ENCODE peak calls at places on chromosomes 2 and 18, in four cellular contexts. C, M, L and G are unnamed samples.

GRCh38 chr2:158967731-158968395 is 577 bp upstream of the TANC1 start:
- DNase-seq in C (peak; percentile 56), L (peak; percentile 62), M (no peak), G (no peak)

GRCh38 chr2:7738596-7738995 is 821.4 kb downstream of the RNF144A start:
- DNase-seq in C (no peak), L (no peak), M (no peak), G (no peak)

GRCh38 chr2:13193075-13193474 is 476.3 kb downstream of the TRIB2 start:
- DNase-seq in L (peak; percentile 12), C (no peak), M (peak; percentile 37), G (no peak)

GRCh38 chr2:203809084-203809521 is 58.5 kb upstream of the CTLA4 start:
- DNase-seq in C (no peak), L (peak; percentile 80), M (no peak), G (no peak)

GRCh38 chr2:240109386-240109785 is 26.7 kb downstream of the COPS9 start:
- DNase-seq in M (no peak), C (no peak), L (no peak), G (no peak)

GRCh38 chr18:23226930-23227728 is 91.8 kb downstream of the CABLES1 start:
- DNase-seq in M (no peak), L (peak; percentile 91), C (no peak), G (no peak)

GRCh38 chr18:48594725-48595124 is 55.9 kb downstream of the CTIF start:
- DNase-seq in M (no peak), C (no peak), L (no peak), G (no peak)

GRCh38 chr2:60552096-60552850 is 1.2 kb downstream of the BCL11A start:
- DNase-seq in C (no peak), M (peak; percentile 41), L (no peak), G (no peak)

GRCh38 chr2:160994141-160995002 is 165.9 kb upstream of the TANK start:
- DNase-seq in C (peak; percentile 62), L (peak; percentile 95), M (peak; percentile 78), G (peak; percentile 77)

GRCh38 chr2:46230115-46230571 is 67.1 kb upstream of the EPAS1 start:
- DNase-seq in L (no peak), M (peak; percentile 24), C (no peak), G (no peak)

GRCh38 chr18:2083691-2084090 is 487.6 kb downstream of the METTL4 start:
- DNase-seq in C (no peak), M (peak; percentile 9), L (no peak), G (no peak)

GRCh38 chr2:48568551-48568950 is 38.6 kb downstream of the STON1 start:
- DNase-seq in M (no peak), C (no peak), L (peak; percentile 88), G (no peak)

GRCh38 chr18:73924836-73925235 is 222.8 kb downstream of the FBXO15 start:
- DNase-seq in L (no peak), C (no peak), M (no peak), G (no peak)

GRCh38 chr18:8932866-8933265 is 169.6 kb upstream of the NDUFV2 start:
- DNase-seq in M (no peak), C (no peak), L (no peak), G (no peak)

GRCh38 chr2:68762112-68762511 is 27.5 kb downstream of the ARHGAP25 start:
- DNase-seq in L (no peak), C (no peak), M (no peak), G (no peak)

GRCh38 chr2:75157435-75157834 is 41.9 kb downstream of the TACR1 start:
- DNase-seq in L (peak; percentile 35), M (no peak), C (no peak), G (no peak)

GRCh38 chr18:48832961-48833700 is 117.6 kb downstream of the SMAD7 start:
- DNase-seq in L (peak; percentile 81), C (peak; percentile 30), M (no peak), G (peak; percentile 52)

GRCh38 chr2:170455617-170456426 is 259.3 kb upstream of the SP5 start:
- DNase-seq in L (no peak), C (no peak), M (no peak), G (no peak)

GRCh38 chr2:20638646-20639430 is 12.1 kb downstream of the HS1BP3 start:
- DNase-seq in M (no peak), C (no peak), L (no peak), G (no peak)

GRCh38 chr2:171086352-171087290 is 74.1 kb downstream of the TLK1 start:
- DNase-seq in L (peak; percentile 64), M (peak; percentile 32), C (no peak), G (peak; percentile 71)

GRCh38 chr18:12422936-12423335 is 15.2 kb downstream of the PRELID3A start:
- DNase-seq in L (no peak), C (no peak), M (peak; percentile 8), G (no peak)

GRCh38 chr2:53235836-53236582 is 531.6 kb upstream of the CHAC2 start:
- DNase-seq in C (no peak), L (no peak), M (no peak), G (no peak)

GRCh38 chr18:79573921-79574491 is 105.6 kb upstream of the CTDP1 start:
- DNase-seq in C (peak; percentile 20), M (no peak), L (no peak), G (no peak)

GRCh38 chr2:168470880-168471475 is 14.9 kb downstream of the CERS6 start:
- DNase-seq in M (no peak), C (no peak), L (no peak), G (no peak)

GRCh38 chr2:8548065-8548870 is 133.6 kb upstream of the ID2 start:
- DNase-seq in L (no peak), C (no peak), M (no peak), G (no peak)

GRCh38 chr2:119208791-119209203 is 14.8 kb upstream of the STEAP3 start:
- DNase-seq in L (no peak), M (no peak), C (no peak), G (no peak)

GRCh38 chr2:54859997-54860701 is 136.7 kb downstream of the EML6 start:
- DNase-seq in M (no peak), L (peak; percentile 64), C (no peak), G (no peak)

GRCh38 chr2:100832885-100833284 is 12.9 kb downstream of the NPAS2 start:
- DNase-seq in M (no peak), C (no peak), L (no peak), G (no peak)

GRCh38 chr2:14256890-14257289 is 375.6 kb upstream of the LRATD1 start:
- DNase-seq in L (no peak), M (no peak), C (no peak), G (no peak)

GRCh38 chr2:221203138-221203537 is 369.0 kb downstream of the EPHA4 start:
- DNase-seq in L (no peak), C (no peak), M (no peak), G (no peak)

GRCh38 chr2:99615247-99615771 is 125.5 kb upstream of the REV1 start:
- DNase-seq in M (no peak), L (no peak), C (peak; percentile 68), G (no peak)

GRCh38 chr18:69636529-69637301 is 236.0 kb downstream of the DOK6 start:
- DNase-seq in L (no peak), C (no peak), M (no peak), G (peak; percentile 24)

GRCh38 chr2:235605999-235606715 is 112.3 kb downstream of the AGAP1 start:
- DNase-seq in L (peak; percentile 80), C (no peak), M (no peak), G (no peak)

GRCh38 chr2:219532378-219532649 is 11.3 kb downstream of the CHPF start:
- DNase-seq in M (no peak), C (no peak), L (no peak), G (no peak)

GRCh38 chr2:168525020-168525419 is 68.9 kb downstream of the CERS6 start:
- DNase-seq in C (no peak), L (no peak), M (no peak), G (no peak)

GRCh38 chr2:196591621-196592022 is 47.9 kb upstream of the CCDC150 start:
- DNase-seq in M (no peak), C (no peak), L (no peak), G (no peak)
- H3K4me3 ChIP-seq in M (no peak overlapping the region), C (peak overlapping the region; percentile 75), L (no peak overlapping the region), G (no peak overlapping the region)

GRCh38 chr2:19361325-19361990 is 3.0 kb upstream of the OSR1 start:
- DNase-seq in C (no peak), L (peak; percentile 44), M (no peak), G (no peak)
- H3K4me3 ChIP-seq in C (peak overlapping the region; percentile 49), L (peak overlapping the region; percentile 71), M (no peak overlapping the region), G (peak overlapping the region; percentile 87)

GRCh38 chr18:11147371-11147860 is 2.0 kb downstream of the PIEZO2 start:
- DNase-seq in M (no peak), L (peak; percentile 12), C (no peak), G (no peak)

GRCh38 chr18:11148655-11149440 is 521 bp downstream of the PIEZO2 start:
- DNase-seq in L (no peak), C (no peak), M (no peak), G (no peak)

GRCh38 chr18:11150271-11150615 is 874 bp upstream of the PIEZO2 start:
- DNase-seq in L (no peak), M (no peak), C (no peak), G (no peak)

GRCh38 chr18:11147962-11148654 is 1.3 kb downstream of the PIEZO2 start:
- DNase-seq in C (no peak), M (no peak), L (peak; percentile 8), G (no peak)

GRCh38 chr18:11149441-11150270 is at the start of gene PIEZO2:
- DNase-seq in C (peak; percentile 70), L (peak; percentile 75), M (no peak), G (no peak)
- H3K4me3 ChIP-seq in C (peak within 1 kb of the TSS; percentile 64), L (peak within 1 kb of the TSS; percentile 36), M (no peak within 1 kb of the TSS), G (no peak within 1 kb of the TSS)

DNA sequence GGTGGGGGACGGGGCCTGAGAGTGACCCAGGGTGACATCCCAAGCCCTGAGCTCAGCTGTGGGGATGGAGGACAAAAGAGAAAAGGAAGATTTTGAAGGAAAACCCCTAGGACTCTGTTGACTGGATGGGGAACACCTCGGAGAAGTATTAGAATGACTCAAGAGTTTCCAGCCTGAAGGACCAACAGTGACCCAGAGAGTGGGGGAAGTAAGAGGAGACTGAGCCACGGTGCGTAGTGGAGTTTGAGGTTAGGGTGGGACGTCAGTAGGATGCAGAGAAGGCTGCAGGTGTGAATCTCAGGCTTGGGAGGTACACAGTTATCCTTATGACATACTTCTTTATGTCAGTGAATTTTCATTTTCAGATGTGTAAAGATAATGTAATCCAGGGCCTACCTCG is 119.5 kb downstream of the NCK2 start:
- DNase-seq in L (no peak), C (no peak), M (no peak), G (peak; percentile 31)
- H3K4me3 ChIP-seq in L (no peak overlapping the region), C (no peak overlapping the region), M (no peak overlapping the region), G (no peak overlapping the region)

GRCh38 chr18:680392-680791 is 22.9 kb downstream of the TYMS start:
- DNase-seq in C (no peak), M (no peak), L (no peak), G (no peak)
- H3K4me3 ChIP-seq in C (no peak overlapping the region), M (no peak overlapping the region), L (no peak overlapping the region), G (no peak overlapping the region)

GRCh38 chr2:47520302-47520630 is 117.3 kb downstream of the MSH2 start:
- DNase-seq in M (no peak), C (peak; percentile 44), L (no peak), G (no peak)
- H3K4me3 ChIP-seq in M (no peak overlapping the region), C (peak overlapping the region; percentile 67), L (no peak overlapping the region), G (peak overlapping the region; percentile 42)

DNA sequence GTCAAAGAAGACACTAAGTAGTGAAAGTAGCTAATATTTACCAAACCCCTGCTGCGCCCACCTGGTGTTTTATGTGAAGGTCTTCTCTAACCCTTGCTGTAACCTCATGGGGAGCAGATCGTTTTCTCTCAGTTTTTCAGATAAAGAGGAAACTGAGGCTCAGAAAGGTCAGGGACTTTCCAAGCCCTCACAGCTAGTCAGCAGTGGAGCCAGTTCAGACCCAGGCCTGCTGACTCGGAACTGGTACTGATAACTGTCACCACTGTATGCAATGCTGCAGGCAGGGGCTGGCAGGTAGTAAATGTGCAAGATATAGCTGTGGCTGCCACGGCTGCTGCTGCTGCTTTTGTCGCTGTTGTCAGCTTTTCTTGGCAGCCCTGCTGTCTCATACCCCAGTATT is 69.1 kb downstream of the LRRFIP1 start:
- DNase-seq in C (no peak), L (no peak), M (no peak), G (peak; percentile 23)
- H3K4me3 ChIP-seq in C (no peak overlapping the region), L (no peak overlapping the region), M (no peak overlapping the region), G (no peak overlapping the region)